ENCODE peak calls at places on chromosome 10, in six cellular contexts. S, U, G, T, I and Y are unnamed samples.

GRCh38 chr10:59098811-59099452 is 77.5 kb upstream of the PHYHIPL start:
- DNase-seq in T (no peak), U (no peak), I (no peak), S (no peak), G (peak), Y (peak)

GRCh38 chr10:62734781-62735463 is 69.6 kb upstream of the ADO start:
- DNase-seq in U (no peak), I (no peak), G (no peak), T (no peak), S (no peak), Y (no peak)

GRCh38 chr10:77471069-77471536 is 166.5 kb downstream of the KCNMA1 start:
- DNase-seq in T (no peak), U (no peak), I (no peak), G (no peak), S (no peak), Y (no peak)

GRCh38 chr10:111473361-111473760 is 396.5 kb downstream of the ADRA2A start:
- DNase-seq in U (no peak), T (no peak), S (no peak), G (no peak), I (no peak), Y (no peak)

GRCh38 chr10:104910712-104911111 is 269.6 kb downstream of the SORCS3 start:
- DNase-seq in I (no peak), S (no peak), G (peak), T (no peak), U (no peak), Y (no peak)

GRCh38 chr10:103720328-103720963 is 134.9 kb downstream of the SH3PXD2A start:
- DNase-seq in U (no peak), T (no peak), G (no peak), S (no peak), I (no peak), Y (no peak)

GRCh38 chr10:132141526-132142395 is 45.0 kb upstream of the DPYSL4 start:
- DNase-seq in S (no peak), G (no peak), I (no peak), T (no peak), U (no peak), Y (no peak)

GRCh38 chr10:5678397-5678983 is 6.1 kb upstream of the TASOR2 start:
- DNase-seq in I (no peak), T (no peak), G (no peak), S (no peak), U (no peak), Y (no peak)

GRCh38 chr10:72320676-72321247 is 34.0 kb downstream of the DNAJB12 start:
- DNase-seq in T (peak), U (peak), I (peak), G (no peak), S (no peak), Y (peak)

GRCh38 chr10:63268139-63268797 is 135.1 kb downstream of the NRBF2 start:
- DNase-seq in G (no peak), T (no peak), I (peak), S (no peak), U (no peak), Y (no peak)

GRCh38 chr10:23338155-23338828 is 6.3 kb downstream of the C10orf67 start:
- DNase-seq in S (no peak), G (no peak), U (no peak), T (peak), I (peak), Y (no peak)

GRCh38 chr10:110013615-110014293 is 6.0 kb downstream of the ADD3 start:
- DNase-seq in U (no peak), G (no peak), I (no peak), S (no peak), T (no peak), Y (no peak)

GRCh38 chr10:100996678-100997363 is 2.8 kb upstream of the LZTS2 start:
- DNase-seq in G (peak), T (no peak), I (peak), S (no peak), U (no peak), Y (no peak)

GRCh38 chr10:49649294-49649693 is 30.2 kb upstream of the C10orf53 start:
- DNase-seq in U (no peak), G (no peak), T (peak), S (no peak), I (no peak), Y (no peak)

GRCh38 chr10:74032900-74033655 is 35.2 kb downstream of the VCL start:
- DNase-seq in I (no peak), S (no peak), G (peak), U (no peak), T (no peak), Y (no peak)

GRCh38 chr10:61452655-61453641 is at the start of gene TMEM26:
- DNase-seq in S (no peak), G (no peak), T (no peak), U (no peak), I (no peak), Y (no peak)

GRCh38 chr10:63699785-63700184 is 178.6 kb downstream of the REEP3 start:
- DNase-seq in U (no peak), I (no peak), S (no peak), G (no peak), T (peak), Y (no peak)

GRCh38 chr10:97748116-97748515 is 11.2 kb downstream of the ZFYVE27 start:
- DNase-seq in I (no peak), S (no peak), T (no peak), G (no peak), U (no peak), Y (no peak)

GRCh38 chr10:107085661-107086525 is 78.6 kb downstream of the SORCS1 start:
- DNase-seq in U (no peak), S (no peak), I (no peak), T (no peak), G (no peak), Y (no peak)

GRCh38 chr10:22927661-22928403 is at the start of gene ARMC3:
- DNase-seq in I (peak), T (peak), G (peak), U (no peak), S (peak), Y (no peak)

GRCh38 chr10:69092959-69093850 is 5.3 kb downstream of the SRGN start:
- DNase-seq in T (peak), I (peak), S (peak), U (peak), G (peak), Y (peak)

GRCh38 chr10:60175418-60175817 is 214.3 kb downstream of the ANK3 start:
- DNase-seq in I (no peak), T (no peak), S (no peak), U (no peak), G (no peak), Y (no peak)